ENCODE peak calls at places on chromosomes 2 and 18, in five cellular contexts. L, M, W, V and G are unnamed samples.

GRCh38 chr2:64654993-64655666 is 1.4 kb upstream of the SERTAD2 start:
- DNase-seq in M (peak), W (no peak), V (no peak), L (no peak), G (no peak)

GRCh38 chr2:112092286-112093041 is 37.4 kb downstream of the TMEM87B start:
- DNase-seq in W (no peak), V (no peak), M (no peak), L (no peak), G (no peak)

GRCh38 chr2:203824057-203824456 is 43.5 kb upstream of the CTLA4 start:
- DNase-seq in M (no peak), V (no peak), W (no peak), L (no peak), G (no peak)

GRCh38 chr2:893311-893710 is 57.3 kb upstream of the SNTG2 start:
- DNase-seq in W (no peak), M (no peak), L (peak), V (no peak), G (peak)

GRCh38 chr2:120100627-120101026 is 87.8 kb downstream of the EPB41L5 start:
- DNase-seq in V (no peak), W (peak), L (no peak), M (no peak), G (no peak)

GRCh38 chr2:234681206-234681605 is 184.3 kb upstream of the ARL4C start:
- DNase-seq in L (no peak), M (no peak), V (no peak), W (no peak), G (no peak)

GRCh38 chr2:157256621-157257020 is 884 bp upstream of the GALNT5 start:
- DNase-seq in M (no peak), V (peak), W (no peak), L (no peak), G (no peak)

GRCh38 chr2:72291059-72291458 is 143.4 kb upstream of the CYP26B1 start:
- DNase-seq in L (no peak), V (no peak), M (no peak), W (no peak), G (no peak)

GRCh38 chr2:241632478-241633325 is 4.3 kb downstream of the THAP4 start:
- DNase-seq in W (no peak), M (no peak), V (no peak), L (no peak), G (no peak)

GRCh38 chr2:53033416-53033815 is 734.2 kb upstream of the CHAC2 start:
- DNase-seq in M (no peak), W (no peak), V (no peak), L (no peak), G (no peak)

GRCh38 chr18:68519341-68519740 is 195.6 kb downstream of the TMX3 start:
- DNase-seq in W (no peak), L (no peak), V (no peak), M (no peak), G (no peak)

GRCh38 chr2:76464310-76464709 is 753.6 kb upstream of the GCFC2 start:
- DNase-seq in M (no peak), W (no peak), V (no peak), L (no peak), G (no peak)

GRCh38 chr2:37506407-37507068 is 162.1 kb downstream of the QPCT start:
- DNase-seq in W (peak), M (no peak), L (no peak), V (no peak), G (no peak)

GRCh38 chr2:19021721-19022120 is 336.7 kb downstream of the OSR1 start:
- DNase-seq in M (peak), V (no peak), L (no peak), W (no peak), G (no peak)

GRCh38 chr2:132037527-132038178 is 124.1 kb downstream of the ANKRD30BL start:
- DNase-seq in W (peak), V (no peak), M (no peak), L (peak), G (peak)

GRCh38 chr2:20351555-20352229 is 1.0 kb upstream of the PUM2 start:
- DNase-seq in M (peak), L (no peak), W (no peak), V (no peak), G (no peak)

GRCh38 chr18:434410-434809 is 66.1 kb downstream of the COLEC12 start:
- DNase-seq in W (no peak), M (no peak), L (no peak), V (no peak), G (no peak)

GRCh38 chr18:54647176-54647575 is 56.1 kb downstream of the DYNAP start:
- DNase-seq in W (peak), L (peak), V (no peak), M (peak), G (peak)

GRCh38 chr2:165205865-165206264 is 2.0 kb upstream of the SCN3A start:
- DNase-seq in M (no peak), L (no peak), V (no peak), W (no peak), G (no peak)

GRCh38 chr18:57668021-57668420 is 46.4 kb upstream of the NARS1 start:
- DNase-seq in W (no peak), L (no peak), V (no peak), M (no peak), G (peak)

GRCh38 chr2:172701250-172701649 is 34.4 kb upstream of the RAPGEF4 start:
- DNase-seq in V (no peak), M (no peak), W (no peak), L (no peak), G (no peak)

GRCh38 chr2:179410552-179411356 is 146.1 kb upstream of the SESTD1 start:
- DNase-seq in M (peak), W (peak), L (peak), V (no peak), G (peak)

DNA sequence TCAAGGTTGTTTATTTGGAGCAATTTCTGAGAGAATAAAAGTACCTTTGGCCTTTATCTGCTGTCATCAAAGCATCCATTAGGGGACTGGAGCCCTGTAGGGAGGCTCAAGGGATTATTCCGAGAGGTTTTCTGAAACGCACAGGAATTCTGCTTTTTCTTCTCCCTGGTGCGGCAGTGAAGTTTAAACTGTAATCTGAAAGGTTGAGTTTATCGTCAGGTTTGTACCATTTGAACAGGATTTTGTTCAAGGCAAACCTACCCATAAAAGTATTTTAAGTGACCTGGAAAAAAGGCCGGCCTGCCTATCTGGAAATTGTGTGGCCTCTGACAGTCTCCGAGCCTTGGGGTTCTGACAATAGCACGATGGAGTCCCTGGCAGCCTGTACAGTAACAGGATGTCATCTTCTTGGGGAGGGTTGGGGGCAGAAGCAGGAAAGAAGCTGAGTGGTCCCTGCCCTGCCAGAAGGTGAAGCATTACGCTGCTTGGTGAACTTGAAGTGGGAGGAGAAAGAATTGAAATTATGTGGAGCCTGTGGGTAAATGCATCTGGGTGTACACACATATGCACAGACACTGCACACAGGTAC is 272.1 kb downstream of the CYRIA start:
- DNase-seq in M (no peak), V (no peak), L (no peak), W (no peak), G (no peak)
- TF ChIP-seq FOXM1 in M (no peak), V (no peak), L (no peak), W (no peak), G (no peak)

GRCh38 chr2:14239605-14240004 is 392.9 kb upstream of the LRATD1 start:
- DNase-seq in W (no peak), M (no peak), V (no peak), L (no peak), G (no peak)
- TF ChIP-seq FOXM1 in W (no peak), M (no peak), V (no peak), L (no peak), G (no peak)

GRCh38 chr2:197992482-197993133 is 188.2 kb downstream of the PLCL1 start:
- DNase-seq in W (no peak), M (no peak), L (no peak), V (no peak), G (no peak)
- TF ChIP-seq FOXM1 in W (no peak), M (no peak), L (no peak), V (no peak), G (no peak)

DNA sequence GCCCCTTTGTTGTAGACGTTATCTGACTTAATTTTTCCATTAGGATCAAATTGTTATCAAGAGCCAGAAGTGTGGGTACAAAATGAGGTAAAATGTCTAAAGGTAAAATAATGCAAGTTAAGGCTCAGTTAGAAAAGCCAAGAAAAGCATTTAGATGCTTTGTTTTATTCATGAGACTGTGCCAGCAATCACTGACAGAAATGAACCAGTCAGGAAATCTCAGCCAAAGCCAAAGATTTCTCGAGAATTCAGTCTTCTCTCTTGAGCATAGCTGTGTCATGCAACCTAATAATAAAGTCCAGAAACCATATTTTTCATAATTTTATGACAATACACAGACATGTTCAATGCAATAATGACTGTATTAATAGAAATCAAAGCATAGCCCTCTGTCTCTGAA is 43.5 kb upstream of the ZNF397 start:
- DNase-seq in L (no peak), V (no peak), M (no peak), W (no peak), G (no peak)
- TF ChIP-seq FOXM1 in L (no peak), V (no peak), M (no peak), W (no peak), G (no peak)

DNA sequence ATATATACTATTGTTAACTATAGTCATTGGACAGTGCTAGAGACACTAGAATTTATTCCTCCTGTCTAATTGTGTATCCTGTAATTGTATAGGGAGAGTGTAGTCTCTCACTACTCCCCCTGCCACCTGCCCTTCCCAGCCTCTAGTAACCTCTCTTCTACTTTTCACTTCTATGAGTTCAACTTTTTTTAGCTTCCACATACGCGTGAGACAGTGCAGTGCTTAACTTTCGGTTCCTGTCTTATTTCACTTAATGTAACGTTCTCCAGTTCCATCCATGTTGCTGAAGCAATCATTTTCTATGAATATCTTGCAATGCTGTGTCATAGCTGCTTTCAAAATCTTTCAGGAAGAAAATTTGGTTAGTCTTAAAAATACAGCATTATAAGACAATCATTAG is 22.8 kb upstream of the RUFY4 start:
- DNase-seq in M (no peak), W (no peak), L (no peak), V (peak), G (no peak)
- TF ChIP-seq FOXM1 in M (no peak), W (no peak), L (no peak), V (no peak), G (no peak)

GRCh38 chr2:85156141-85156540 is 22.9 kb downstream of the TCF7L1 start:
- DNase-seq in M (no peak), L (no peak), W (no peak), V (no peak), G (no peak)
- TF ChIP-seq FOXM1 in M (no peak), L (no peak), W (no peak), V (no peak), G (no peak)

GRCh38 chr2:33497177-33497787 is 20.8 kb downstream of the RASGRP3 start:
- DNase-seq in M (no peak), V (peak), W (no peak), L (no peak), G (no peak)
- TF ChIP-seq FOXM1 in M (no peak), V (peak), W (no peak), L (no peak), G (no peak)